ENCODE peak calls at places on chromosomes 3 and 15, in seven cellular contexts. D, G, B, Y, V, R and Q are unnamed samples.

GRCh38 chr3:107919239-107919638 is 171.6 kb downstream of the CD47 start:
- DNase-seq in D (no peak), G (no peak), B (no peak), Y (no peak), V (no peak), R (no peak), Q (no peak)

GRCh38 chr3:134630506-134630905 is 20.3 kb downstream of the KY start:
- DNase-seq in D (no peak), G (no peak), B (peak; percentile 44), Y (no peak), V (no peak), R (no peak), Q (no peak)

GRCh38 chr15:91855684-91856553 is 2.4 kb downstream of the SLCO3A1 start:
- DNase-seq in D (no peak), G (no peak), B (peak; percentile 5), Y (peak; percentile 54), V (no peak), R (peak; percentile 94), Q (no peak)

GRCh38 chr15:40093224-40093842 is 15.3 kb downstream of the BMF start:
- DNase-seq in D (peak; percentile 36), G (no peak), B (peak; percentile 62), Y (no peak), V (no peak), R (peak; percentile 34), Q (no peak)

GRCh38 chr15:25784876-25785642 is 78.1 kb downstream of the ATP10A start:
- DNase-seq in D (peak; percentile 73), G (peak; percentile 49), B (peak; percentile 99), Y (no peak), V (no peak), R (no peak), Q (no peak)

GRCh38 chr3:149934524-149934923 is 36.2 kb downstream of the PFN2 start:
- DNase-seq in D (peak; percentile 88), G (peak; percentile 61), B (peak; percentile 85), Y (no peak), V (no peak), R (no peak), Q (peak; percentile 40)

GRCh38 chr15:74817370-74817737 is 4.7 kb downstream of the LMAN1L start:
- DNase-seq in D (no peak), G (peak; percentile 56), B (peak; percentile 60), Y (no peak), V (no peak), R (no peak), Q (peak; percentile 54)

GRCh38 chr3:48400824-48401433 is 28.9 kb downstream of the FBXW12 start:
- DNase-seq in D (peak; percentile 67), G (no peak), B (peak; percentile 60), Y (peak; percentile 55), V (peak; percentile 64), R (peak; percentile 83), Q (peak; percentile 28)

GRCh38 chr3:14524920-14525660 is 15.1 kb downstream of the GRIP2 start:
- DNase-seq in D (no peak), G (no peak), B (no peak), Y (no peak), V (no peak), R (no peak), Q (peak; percentile 40)

GRCh38 chr15:65374831-65375401 is 2.9 kb downstream of the IGDCC3 start:
- DNase-seq in D (no peak), G (no peak), B (no peak), Y (no peak), V (no peak), R (no peak), Q (no peak)

GRCh38 chr3:184568918-184569829 is 7.6 kb downstream of the EPHB3 start:
- DNase-seq in D (peak; percentile 98), G (peak; percentile 85), B (peak; percentile 97), Y (no peak), V (no peak), R (peak; percentile 85), Q (peak; percentile 77)

GRCh38 chr3:106403746-106404145 is 534.9 kb upstream of the CBLB start:
- DNase-seq in D (no peak), G (no peak), B (no peak), Y (no peak), V (no peak), R (no peak), Q (no peak)

GRCh38 chr15:70355275-70355795 is 257.6 kb upstream of the TLE3 start:
- DNase-seq in D (no peak), G (no peak), B (no peak), Y (no peak), V (no peak), R (no peak), Q (no peak)

GRCh38 chr15:59303641-59304433 is 68.8 kb downstream of the MYO1E start:
- DNase-seq in D (peak; percentile 51), G (no peak), B (no peak), Y (no peak), V (no peak), R (no peak), Q (no peak)

GRCh38 chr3:127254730-127255129 is 33.1 kb downstream of the PRR20G start:
- DNase-seq in D (no peak), G (no peak), B (peak; percentile 18), Y (no peak), V (no peak), R (peak; percentile 2), Q (no peak)

GRCh38 chr3:28053759-28054158 is 187.7 kb upstream of the CMC1 start:
- DNase-seq in D (peak; percentile 25), G (no peak), B (peak; percentile 91), Y (no peak), V (no peak), R (no peak), Q (no peak)

GRCh38 chr3:196323723-196324122 is 5.7 kb upstream of the DYNLT2B start:
- DNase-seq in D (peak; percentile 47), G (peak; percentile 44), B (peak; percentile 36), Y (no peak), V (no peak), R (peak; percentile 71), Q (no peak)

GRCh38 chr3:58585005-58585786 is 8.0 kb upstream of the FAM107A start:
- DNase-seq in D (peak; percentile 71), G (peak; percentile 93), B (peak; percentile 91), Y (no peak), V (peak; percentile 12), R (peak; percentile 94), Q (peak; percentile 86)

GRCh38 chr3:37279226-37279625 is 104.8 kb upstream of the LRRFIP2 start:
- DNase-seq in D (peak; percentile 24), G (no peak), B (peak; percentile 7), Y (no peak), V (no peak), R (no peak), Q (no peak)

DNA sequence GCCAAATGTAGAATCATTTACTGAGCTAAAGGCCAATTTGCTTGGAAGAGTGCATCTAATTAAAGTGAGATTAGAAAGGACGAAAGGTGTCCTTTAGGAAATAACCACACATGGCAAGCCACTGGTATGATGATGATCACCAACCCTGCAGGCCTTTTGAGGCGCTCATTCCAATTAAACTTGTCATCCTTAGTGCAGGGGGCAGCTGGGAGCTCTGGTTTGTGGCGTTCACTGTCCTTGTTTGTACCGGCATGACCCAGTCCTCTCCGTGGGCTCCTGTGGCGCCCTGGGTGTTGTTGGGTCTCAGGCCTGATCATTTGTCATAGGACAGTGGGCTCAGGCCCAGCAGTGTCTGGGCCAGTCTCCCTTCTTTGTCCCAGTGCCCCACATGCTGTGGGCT is 11.0 kb downstream of the LIMD1 start:
- DNase-seq in D (no peak), G (no peak), B (no peak), Y (no peak), V (no peak), R (no peak), Q (no peak)
- H3K27ac ChIP-seq in D (no peak overlapping the region), G (peak overlapping the region; percentile 6), B (no peak overlapping the region), Y (no peak overlapping the region), V (no peak overlapping the region), R (no peak overlapping the region), Q (peak overlapping the region; percentile 83)

GRCh38 chr3:42061042-42061710 is 30.0 kb upstream of the TRAK1 start:
- DNase-seq in D (peak; percentile 30), G (no peak), B (no peak), Y (no peak), V (no peak), R (no peak), Q (no peak)

GRCh38 chr3:42066516-42067181 is 24.5 kb upstream of the TRAK1 start:
- DNase-seq in D (peak; percentile 68), G (no peak), B (peak; percentile 87), Y (no peak), V (no peak), R (peak; percentile 94), Q (no peak)

GRCh38 chr3:42067324-42067723 is 23.8 kb upstream of the TRAK1 start:
- DNase-seq in D (peak; percentile 74), G (no peak), B (peak; percentile 89), Y (no peak), V (no peak), R (no peak), Q (no peak)

GRCh38 chr3:42061711-42062408 is 29.3 kb upstream of the TRAK1 start:
- DNase-seq in D (peak; percentile 90), G (peak; percentile 88), B (peak; percentile 98), Y (no peak), V (no peak), R (peak; percentile 74), Q (peak; percentile 85)

GRCh38 chr3:42063886-42064285 is 27.3 kb upstream of the TRAK1 start:
- DNase-seq in D (peak; percentile 68), G (no peak), B (peak; percentile 100), Y (no peak), V (no peak), R (no peak), Q (no peak)
- H3K27ac ChIP-seq in D (peak overlapping the region; percentile 95), G (peak overlapping the region; percentile 94), B (peak overlapping the region; percentile 100), Y (no peak overlapping the region), V (no peak overlapping the region), R (peak overlapping the region; percentile 86), Q (peak overlapping the region; percentile 94)

GRCh38 chr3:171132873-171133272 is 106.4 kb upstream of the SLC2A2 start:
- DNase-seq in D (peak; percentile 65), G (no peak), B (peak; percentile 91), Y (no peak), V (no peak), R (no peak), Q (no peak)

GRCh38 chr3:171134170-171134569 is 107.7 kb upstream of the SLC2A2 start:
- DNase-seq in D (no peak), G (no peak), B (peak; percentile 38), Y (no peak), V (no peak), R (no peak), Q (no peak)

GRCh38 chr3:171127611-171128010 is 101.1 kb upstream of the SLC2A2 start:
- DNase-seq in D (no peak), G (no peak), B (no peak), Y (no peak), V (no peak), R (no peak), Q (no peak)

GRCh38 chr3:171126478-171127214 is 100.1 kb upstream of the SLC2A2 start:
- DNase-seq in D (no peak), G (no peak), B (no peak), Y (no peak), V (no peak), R (no peak), Q (no peak)

GRCh38 chr3:171129827-171130226 is 103.3 kb upstream of the SLC2A2 start:
- DNase-seq in D (peak; percentile 35), G (no peak), B (peak; percentile 54), Y (no peak), V (no peak), R (no peak), Q (no peak)
- H3K27ac ChIP-seq in D (no peak overlapping the region), G (no peak overlapping the region), B (peak overlapping the region; percentile 8), Y (no peak overlapping the region), V (no peak overlapping the region), R (no peak overlapping the region), Q (no peak overlapping the region)

GRCh38 chr15:45522931-45523331 is 376 bp upstream of the SLC30A4 start:
- DNase-seq in D (peak; percentile 44), G (no peak), B (peak; percentile 60), Y (no peak), V (no peak), R (peak; percentile 65), Q (no peak)
- H3K27ac ChIP-seq in D (no peak overlapping the region), G (peak overlapping the region; percentile 85), B (no peak overlapping the region), Y (no peak overlapping the region), V (no peak overlapping the region), R (no peak overlapping the region), Q (peak overlapping the region; percentile 80)